ENCODE peak calls at places on chromosomes 6 and 20, in five cellular contexts. One of them, this sample, is unnamed.

GRCh38 chr20:48645666-48646065 is 182.1 kb downstream of the PREX1 start:
- DNase-seq in aorta: no peak
- DNase-seq in neural progenitor cell: no peak
- DNase-seq in stimulated activated effector memory CD8-positive, alpha-beta T cell treated with anti-CD3 and anti-CD28 coated beads, Interleukin-12 subunit alpha, Interleukin-12 subunit beta, amount 100 ng/mL, for 72 hours: no peak
- DNase-seq in right lobe of liver: no peak
- DNase-seq in this sample: no peak

GRCh38 chr20:50776122-50776795 is 18.6 kb upstream of the BCAS4 start:
- DNase-seq in aorta: no peak
- DNase-seq in neural progenitor cell: no peak
- DNase-seq in stimulated activated effector memory CD8-positive, alpha-beta T cell treated with anti-CD3 and anti-CD28 coated beads, Interleukin-12 subunit alpha, Interleukin-12 subunit beta, amount 100 ng/mL, for 72 hours: no peak
- DNase-seq in right lobe of liver: peak
- DNase-seq in this sample: no peak

GRCh38 chr20:36645353-36645752 is 643 bp downstream of the SLA2 start:
- DNase-seq in aorta: no peak
- DNase-seq in neural progenitor cell: no peak
- DNase-seq in stimulated activated effector memory CD8-positive, alpha-beta T cell treated with anti-CD3 and anti-CD28 coated beads, Interleukin-12 subunit alpha, Interleukin-12 subunit beta, amount 100 ng/mL, for 72 hours: no peak
- DNase-seq in right lobe of liver: no peak
- DNase-seq in this sample: no peak

GRCh38 chr6:2396856-2397640 is 151.6 kb upstream of the GMDS start:
- DNase-seq in aorta: peak
- DNase-seq in neural progenitor cell: no peak
- DNase-seq in stimulated activated effector memory CD8-positive, alpha-beta T cell treated with anti-CD3 and anti-CD28 coated beads, Interleukin-12 subunit alpha, Interleukin-12 subunit beta, amount 100 ng/mL, for 72 hours: no peak
- DNase-seq in right lobe of liver: no peak
- DNase-seq in this sample: no peak

GRCh38 chr6:111944541-111944940 is 71.3 kb upstream of the FYN start:
- DNase-seq in aorta: no peak
- DNase-seq in neural progenitor cell: no peak
- DNase-seq in stimulated activated effector memory CD8-positive, alpha-beta T cell treated with anti-CD3 and anti-CD28 coated beads, Interleukin-12 subunit alpha, Interleukin-12 subunit beta, amount 100 ng/mL, for 72 hours: no peak
- DNase-seq in right lobe of liver: no peak
- DNase-seq in this sample: no peak

GRCh38 chr6:166738361-166738760 is 111.3 kb upstream of the RPS6KA2 start:
- DNase-seq in aorta: no peak
- DNase-seq in neural progenitor cell: no peak
- DNase-seq in stimulated activated effector memory CD8-positive, alpha-beta T cell treated with anti-CD3 and anti-CD28 coated beads, Interleukin-12 subunit alpha, Interleukin-12 subunit beta, amount 100 ng/mL, for 72 hours: no peak
- DNase-seq in right lobe of liver: no peak
- DNase-seq in this sample: no peak

GRCh38 chr20:20089018-20089417 is 36.7 kb downstream of the CFAP61 start:
- DNase-seq in aorta: no peak
- DNase-seq in neural progenitor cell: no peak
- DNase-seq in stimulated activated effector memory CD8-positive, alpha-beta T cell treated with anti-CD3 and anti-CD28 coated beads, Interleukin-12 subunit alpha, Interleukin-12 subunit beta, amount 100 ng/mL, for 72 hours: no peak
- DNase-seq in right lobe of liver: no peak
- DNase-seq in this sample: no peak

GRCh38 chr20:61449916-61450315 is 197.9 kb downstream of the CDH4 start:
- DNase-seq in aorta: no peak
- DNase-seq in neural progenitor cell: no peak
- DNase-seq in stimulated activated effector memory CD8-positive, alpha-beta T cell treated with anti-CD3 and anti-CD28 coated beads, Interleukin-12 subunit alpha, Interleukin-12 subunit beta, amount 100 ng/mL, for 72 hours: no peak
- DNase-seq in right lobe of liver: no peak
- DNase-seq in this sample: no peak

GRCh38 chr6:35723587-35723986 is 13.2 kb upstream of the ARMC12 start:
- DNase-seq in aorta: no peak
- DNase-seq in neural progenitor cell: no peak
- DNase-seq in stimulated activated effector memory CD8-positive, alpha-beta T cell treated with anti-CD3 and anti-CD28 coated beads, Interleukin-12 subunit alpha, Interleukin-12 subunit beta, amount 100 ng/mL, for 72 hours: no peak
- DNase-seq in right lobe of liver: peak
- DNase-seq in this sample: no peak

GRCh38 chr6:147689398-147689797 is 180.9 kb downstream of the SAMD5 start:
- DNase-seq in aorta: no peak
- DNase-seq in neural progenitor cell: no peak
- DNase-seq in stimulated activated effector memory CD8-positive, alpha-beta T cell treated with anti-CD3 and anti-CD28 coated beads, Interleukin-12 subunit alpha, Interleukin-12 subunit beta, amount 100 ng/mL, for 72 hours: no peak
- DNase-seq in right lobe of liver: no peak
- DNase-seq in this sample: no peak

GRCh38 chr6:31359556-31359955 is 2.6 kb upstream of the HLA-B start:
- DNase-seq in aorta: no peak
- DNase-seq in neural progenitor cell: no peak
- DNase-seq in stimulated activated effector memory CD8-positive, alpha-beta T cell treated with anti-CD3 and anti-CD28 coated beads, Interleukin-12 subunit alpha, Interleukin-12 subunit beta, amount 100 ng/mL, for 72 hours: no peak
- DNase-seq in right lobe of liver: no peak
- DNase-seq in this sample: no peak

GRCh38 chr6:69789573-69789972 is 7.2 kb downstream of the LMBRD1 start:
- DNase-seq in aorta: no peak
- DNase-seq in neural progenitor cell: no peak
- DNase-seq in stimulated activated effector memory CD8-positive, alpha-beta T cell treated with anti-CD3 and anti-CD28 coated beads, Interleukin-12 subunit alpha, Interleukin-12 subunit beta, amount 100 ng/mL, for 72 hours: no peak
- DNase-seq in right lobe of liver: no peak
- DNase-seq in this sample: no peak

GRCh38 chr6:301526-301925 is 9.2 kb downstream of the DUSP22 start:
- DNase-seq in aorta: no peak
- DNase-seq in neural progenitor cell: no peak
- DNase-seq in stimulated activated effector memory CD8-positive, alpha-beta T cell treated with anti-CD3 and anti-CD28 coated beads, Interleukin-12 subunit alpha, Interleukin-12 subunit beta, amount 100 ng/mL, for 72 hours: no peak
- DNase-seq in right lobe of liver: no peak
- DNase-seq in this sample: no peak

GRCh38 chr20:50412069-50412468 is 98.1 kb upstream of the PTPN1 start:
- DNase-seq in aorta: no peak
- DNase-seq in neural progenitor cell: no peak
- DNase-seq in stimulated activated effector memory CD8-positive, alpha-beta T cell treated with anti-CD3 and anti-CD28 coated beads, Interleukin-12 subunit alpha, Interleukin-12 subunit beta, amount 100 ng/mL, for 72 hours: no peak
- DNase-seq in right lobe of liver: no peak
- DNase-seq in this sample: no peak

GRCh38 chr20:11786108-11786507 is 131.6 kb upstream of the BTBD3 start:
- DNase-seq in aorta: no peak
- DNase-seq in neural progenitor cell: no peak
- DNase-seq in stimulated activated effector memory CD8-positive, alpha-beta T cell treated with anti-CD3 and anti-CD28 coated beads, Interleukin-12 subunit alpha, Interleukin-12 subunit beta, amount 100 ng/mL, for 72 hours: no peak
- DNase-seq in right lobe of liver: no peak
- DNase-seq in this sample: no peak

GRCh38 chr20:51534764-51535386 is 7.6 kb downstream of the NFATC2 start:
- DNase-seq in aorta: no peak
- DNase-seq in neural progenitor cell: no peak
- DNase-seq in stimulated activated effector memory CD8-positive, alpha-beta T cell treated with anti-CD3 and anti-CD28 coated beads, Interleukin-12 subunit alpha, Interleukin-12 subunit beta, amount 100 ng/mL, for 72 hours: peak
- DNase-seq in right lobe of liver: no peak
- DNase-seq in this sample: no peak

GRCh38 chr6:147204843-147205311 is 660 bp downstream of the STXBP5 start:
- DNase-seq in aorta: no peak
- DNase-seq in neural progenitor cell: no peak
- DNase-seq in stimulated activated effector memory CD8-positive, alpha-beta T cell treated with anti-CD3 and anti-CD28 coated beads, Interleukin-12 subunit alpha, Interleukin-12 subunit beta, amount 100 ng/mL, for 72 hours: no peak
- DNase-seq in right lobe of liver: no peak
- DNase-seq in this sample: no peak

GRCh38 chr6:146913842-146914562 is 290.2 kb upstream of the STXBP5 start:
- DNase-seq in aorta: peak
- DNase-seq in neural progenitor cell: peak
- DNase-seq in stimulated activated effector memory CD8-positive, alpha-beta T cell treated with anti-CD3 and anti-CD28 coated beads, Interleukin-12 subunit alpha, Interleukin-12 subunit beta, amount 100 ng/mL, for 72 hours: no peak
- DNase-seq in right lobe of liver: no peak
- DNase-seq in this sample: peak

GRCh38 chr6:30836957-30837356 is 47.4 kb upstream of the DDR1 start:
- DNase-seq in aorta: no peak
- DNase-seq in neural progenitor cell: no peak
- DNase-seq in stimulated activated effector memory CD8-positive, alpha-beta T cell treated with anti-CD3 and anti-CD28 coated beads, Interleukin-12 subunit alpha, Interleukin-12 subunit beta, amount 100 ng/mL, for 72 hours: no peak
- DNase-seq in right lobe of liver: no peak
- DNase-seq in this sample: no peak

GRCh38 chr6:30883743-30884520 is at the start of gene DDR1:
- DNase-seq in aorta: peak
- DNase-seq in neural progenitor cell: peak
- DNase-seq in stimulated activated effector memory CD8-positive, alpha-beta T cell treated with anti-CD3 and anti-CD28 coated beads, Interleukin-12 subunit alpha, Interleukin-12 subunit beta, amount 100 ng/mL, for 72 hours: no peak
- DNase-seq in right lobe of liver: peak
- DNase-seq in this sample: no peak

GRCh38 chr6:80341330-80341729 is 234.9 kb downstream of the BCKDHB start:
- DNase-seq in aorta: no peak
- DNase-seq in neural progenitor cell: no peak
- DNase-seq in stimulated activated effector memory CD8-positive, alpha-beta T cell treated with anti-CD3 and anti-CD28 coated beads, Interleukin-12 subunit alpha, Interleukin-12 subunit beta, amount 100 ng/mL, for 72 hours: no peak
- DNase-seq in right lobe of liver: no peak
- DNase-seq in this sample: no peak

GRCh38 chr20:17556842-17557674 is 12.8 kb upstream of the DSTN start:
- DNase-seq in aorta: peak
- DNase-seq in neural progenitor cell: no peak
- DNase-seq in stimulated activated effector memory CD8-positive, alpha-beta T cell treated with anti-CD3 and anti-CD28 coated beads, Interleukin-12 subunit alpha, Interleukin-12 subunit beta, amount 100 ng/mL, for 72 hours: no peak
- DNase-seq in right lobe of liver: peak
- DNase-seq in this sample: no peak

GRCh38 chr6:95185874-95186273 is 391.5 kb upstream of the MANEA start:
- DNase-seq in aorta: no peak
- DNase-seq in neural progenitor cell: no peak
- DNase-seq in stimulated activated effector memory CD8-positive, alpha-beta T cell treated with anti-CD3 and anti-CD28 coated beads, Interleukin-12 subunit alpha, Interleukin-12 subunit beta, amount 100 ng/mL, for 72 hours: no peak
- DNase-seq in right lobe of liver: no peak
- DNase-seq in this sample: no peak

GRCh38 chr6:74602206-74602605 is 603.6 kb downstream of the COL12A1 start:
- DNase-seq in aorta: no peak
- DNase-seq in neural progenitor cell: no peak
- DNase-seq in stimulated activated effector memory CD8-positive, alpha-beta T cell treated with anti-CD3 and anti-CD28 coated beads, Interleukin-12 subunit alpha, Interleukin-12 subunit beta, amount 100 ng/mL, for 72 hours: no peak
- DNase-seq in right lobe of liver: no peak
- DNase-seq in this sample: no peak

GRCh38 chr20:24773751-24774201 is 175.3 kb upstream of the CST7 start:
- DNase-seq in aorta: no peak
- DNase-seq in neural progenitor cell: no peak
- DNase-seq in stimulated activated effector memory CD8-positive, alpha-beta T cell treated with anti-CD3 and anti-CD28 coated beads, Interleukin-12 subunit alpha, Interleukin-12 subunit beta, amount 100 ng/mL, for 72 hours: no peak
- DNase-seq in right lobe of liver: peak
- DNase-seq in this sample: no peak

GRCh38 chr20:62002882-62003480 is 62.7 kb downstream of the TAF4 start:
- DNase-seq in aorta: no peak
- DNase-seq in neural progenitor cell: no peak
- DNase-seq in stimulated activated effector memory CD8-positive, alpha-beta T cell treated with anti-CD3 and anti-CD28 coated beads, Interleukin-12 subunit alpha, Interleukin-12 subunit beta, amount 100 ng/mL, for 72 hours: no peak
- DNase-seq in right lobe of liver: peak
- DNase-seq in this sample: no peak

GRCh38 chr20:61588356-61589054 is 336.4 kb downstream of the CDH4 start:
- DNase-seq in aorta: no peak
- DNase-seq in neural progenitor cell: no peak
- DNase-seq in stimulated activated effector memory CD8-positive, alpha-beta T cell treated with anti-CD3 and anti-CD28 coated beads, Interleukin-12 subunit alpha, Interleukin-12 subunit beta, amount 100 ng/mL, for 72 hours: no peak
- DNase-seq in right lobe of liver: no peak
- DNase-seq in this sample: no peak

GRCh38 chr20:48892849-48893352 is 28.6 kb upstream of the ARFGEF2 start:
- DNase-seq in aorta: no peak
- DNase-seq in neural progenitor cell: no peak
- DNase-seq in stimulated activated effector memory CD8-positive, alpha-beta T cell treated with anti-CD3 and anti-CD28 coated beads, Interleukin-12 subunit alpha, Interleukin-12 subunit beta, amount 100 ng/mL, for 72 hours: no peak
- DNase-seq in right lobe of liver: no peak
- DNase-seq in this sample: no peak

GRCh38 chr6:3751730-3752537 is 421 bp upstream of the PXDC1 start:
- DNase-seq in aorta: peak
- DNase-seq in neural progenitor cell: peak
- DNase-seq in stimulated activated effector memory CD8-positive, alpha-beta T cell treated with anti-CD3 and anti-CD28 coated beads, Interleukin-12 subunit alpha, Interleukin-12 subunit beta, amount 100 ng/mL, for 72 hours: peak
- DNase-seq in right lobe of liver: peak
- DNase-seq in this sample: peak

GRCh38 chr6:109687271-109687721 is 3.7 kb downstream of the AK9 start:
- DNase-seq in aorta: peak
- DNase-seq in neural progenitor cell: no peak
- DNase-seq in stimulated activated effector memory CD8-positive, alpha-beta T cell treated with anti-CD3 and anti-CD28 coated beads, Interleukin-12 subunit alpha, Interleukin-12 subunit beta, amount 100 ng/mL, for 72 hours: no peak
- DNase-seq in right lobe of liver: no peak
- DNase-seq in this sample: peak

GRCh38 chr20:12838261-12838866 is 170.4 kb upstream of the SPTLC3 start:
- DNase-seq in aorta: no peak
- DNase-seq in neural progenitor cell: peak
- DNase-seq in stimulated activated effector memory CD8-positive, alpha-beta T cell treated with anti-CD3 and anti-CD28 coated beads, Interleukin-12 subunit alpha, Interleukin-12 subunit beta, amount 100 ng/mL, for 72 hours: no peak
- DNase-seq in right lobe of liver: no peak
- DNase-seq in this sample: no peak

GRCh38 chr6:169452117-169452868 is 198.6 kb upstream of the THBS2 start:
- DNase-seq in aorta: peak
- DNase-seq in neural progenitor cell: no peak
- DNase-seq in stimulated activated effector memory CD8-positive, alpha-beta T cell treated with anti-CD3 and anti-CD28 coated beads, Interleukin-12 subunit alpha, Interleukin-12 subunit beta, amount 100 ng/mL, for 72 hours: no peak
- DNase-seq in right lobe of liver: no peak
- DNase-seq in this sample: peak

GRCh38 chr20:49909499-49910339 is 5.6 kb downstream of the SPATA2 start:
- DNase-seq in aorta: no peak
- DNase-seq in neural progenitor cell: peak
- DNase-seq in stimulated activated effector memory CD8-positive, alpha-beta T cell treated with anti-CD3 and anti-CD28 coated beads, Interleukin-12 subunit alpha, Interleukin-12 subunit beta, amount 100 ng/mL, for 72 hours: no peak
- DNase-seq in right lobe of liver: peak
- DNase-seq in this sample: no peak

GRCh38 chr20:32532246-32532645 is 52.9 kb downstream of the NOL4L start:
- DNase-seq in aorta: no peak
- DNase-seq in neural progenitor cell: no peak
- DNase-seq in stimulated activated effector memory CD8-positive, alpha-beta T cell treated with anti-CD3 and anti-CD28 coated beads, Interleukin-12 subunit alpha, Interleukin-12 subunit beta, amount 100 ng/mL, for 72 hours: no peak
- DNase-seq in right lobe of liver: no peak
- DNase-seq in this sample: no peak

GRCh38 chr6:42177514-42178364 is 4.6 kb downstream of the GUCA1A start:
- DNase-seq in aorta: no peak
- DNase-seq in neural progenitor cell: peak
- DNase-seq in stimulated activated effector memory CD8-positive, alpha-beta T cell treated with anti-CD3 and anti-CD28 coated beads, Interleukin-12 subunit alpha, Interleukin-12 subunit beta, amount 100 ng/mL, for 72 hours: no peak
- DNase-seq in right lobe of liver: no peak
- DNase-seq in this sample: no peak

GRCh38 chr6:85864453-85865401 is 222.0 kb upstream of the SYNCRIP start:
- DNase-seq in aorta: no peak
- DNase-seq in neural progenitor cell: no peak
- DNase-seq in stimulated activated effector memory CD8-positive, alpha-beta T cell treated with anti-CD3 and anti-CD28 coated beads, Interleukin-12 subunit alpha, Interleukin-12 subunit beta, amount 100 ng/mL, for 72 hours: no peak
- DNase-seq in right lobe of liver: no peak
- DNase-seq in this sample: no peak

GRCh38 chr6:144410059-144410458 is 124.9 kb downstream of the UTRN start:
- DNase-seq in aorta: no peak
- DNase-seq in neural progenitor cell: no peak
- DNase-seq in stimulated activated effector memory CD8-positive, alpha-beta T cell treated with anti-CD3 and anti-CD28 coated beads, Interleukin-12 subunit alpha, Interleukin-12 subunit beta, amount 100 ng/mL, for 72 hours: no peak
- DNase-seq in right lobe of liver: no peak
- DNase-seq in this sample: no peak